ENCODE peak calls at places on chromosomes 2 and 18, in five cellular contexts. One of them, this sample, is unnamed. For H3K4me1 and H3K27me3, the result is how much of the 10 kb centered on the place peaks cover.

GRCh38 chr2:145874466-145874865 is 1354.5 kb upstream of the ZEB2 start:
- DNase-seq in cardiac muscle cell: no peak
- DNase-seq in IMR-90: peak
- DNase-seq in fibroblast of lung: peak
- DNase-seq in HCT116: no peak
- DNase-seq in this sample: no peak

GRCh38 chr18:61502472-61502871 is 169.2 kb downstream of the CDH20 start:
- DNase-seq in cardiac muscle cell: peak
- DNase-seq in IMR-90: peak
- DNase-seq in fibroblast of lung: peak
- DNase-seq in HCT116: peak
- DNase-seq in this sample: peak

GRCh38 chr2:97966545-97967215 is 29.1 kb downstream of the TMEM131 start:
- DNase-seq in cardiac muscle cell: no peak
- DNase-seq in IMR-90: peak
- DNase-seq in fibroblast of lung: no peak
- DNase-seq in HCT116: peak
- DNase-seq in this sample: no peak

GRCh38 chr2:96816836-96817702 is 1.0 kb downstream of the CNNM3 start:
- DNase-seq in cardiac muscle cell: no peak
- DNase-seq in IMR-90: peak
- DNase-seq in fibroblast of lung: peak
- DNase-seq in HCT116: no peak
- DNase-seq in this sample: peak

GRCh38 chr2:181372656-181373055 is 84.5 kb upstream of the ITGA4 start:
- DNase-seq in cardiac muscle cell: no peak
- DNase-seq in IMR-90: no peak
- DNase-seq in fibroblast of lung: no peak
- DNase-seq in HCT116: no peak
- DNase-seq in this sample: no peak

GRCh38 chr2:174444761-174445160 is 42.1 kb downstream of the GPR155 start:
- DNase-seq in cardiac muscle cell: no peak
- DNase-seq in IMR-90: no peak
- DNase-seq in fibroblast of lung: no peak
- DNase-seq in HCT116: no peak
- DNase-seq in this sample: no peak

GRCh38 chr2:40103590-40103989 is 324.5 kb upstream of the THUMPD2 start:
- DNase-seq in cardiac muscle cell: no peak
- DNase-seq in IMR-90: peak
- DNase-seq in fibroblast of lung: peak
- DNase-seq in HCT116: no peak
- DNase-seq in this sample: no peak

GRCh38 chr2:74297950-74298349 is 45.3 kb downstream of the SLC4A5 start:
- DNase-seq in cardiac muscle cell: no peak
- DNase-seq in IMR-90: no peak
- DNase-seq in fibroblast of lung: no peak
- DNase-seq in HCT116: no peak
- DNase-seq in this sample: no peak

GRCh38 chr18:67669993-67670671 is 153.6 kb upstream of the DSEL start:
- DNase-seq in cardiac muscle cell: no peak
- DNase-seq in IMR-90: peak
- DNase-seq in fibroblast of lung: peak
- DNase-seq in HCT116: no peak
- DNase-seq in this sample: no peak

GRCh38 chr2:211407076-211407475 is 850.7 kb downstream of the CPS1 start:
- DNase-seq in cardiac muscle cell: no peak
- DNase-seq in IMR-90: no peak
- DNase-seq in fibroblast of lung: no peak
- DNase-seq in HCT116: no peak
- DNase-seq in this sample: no peak

GRCh38 chr2:111972955-111973565 is 74.7 kb downstream of the MERTK start:
- DNase-seq in cardiac muscle cell: peak
- DNase-seq in IMR-90: no peak
- DNase-seq in fibroblast of lung: peak
- DNase-seq in HCT116: no peak
- DNase-seq in this sample: no peak
- H3K4me3 ChIP-seq in cardiac muscle cell: no peak
- H3K4me3 ChIP-seq in IMR-90: no peak
- H3K4me3 ChIP-seq in fibroblast of lung: no peak
- H3K4me3 ChIP-seq in HCT116: peak
- H3K4me3 ChIP-seq in this sample: no peak

DNA sequence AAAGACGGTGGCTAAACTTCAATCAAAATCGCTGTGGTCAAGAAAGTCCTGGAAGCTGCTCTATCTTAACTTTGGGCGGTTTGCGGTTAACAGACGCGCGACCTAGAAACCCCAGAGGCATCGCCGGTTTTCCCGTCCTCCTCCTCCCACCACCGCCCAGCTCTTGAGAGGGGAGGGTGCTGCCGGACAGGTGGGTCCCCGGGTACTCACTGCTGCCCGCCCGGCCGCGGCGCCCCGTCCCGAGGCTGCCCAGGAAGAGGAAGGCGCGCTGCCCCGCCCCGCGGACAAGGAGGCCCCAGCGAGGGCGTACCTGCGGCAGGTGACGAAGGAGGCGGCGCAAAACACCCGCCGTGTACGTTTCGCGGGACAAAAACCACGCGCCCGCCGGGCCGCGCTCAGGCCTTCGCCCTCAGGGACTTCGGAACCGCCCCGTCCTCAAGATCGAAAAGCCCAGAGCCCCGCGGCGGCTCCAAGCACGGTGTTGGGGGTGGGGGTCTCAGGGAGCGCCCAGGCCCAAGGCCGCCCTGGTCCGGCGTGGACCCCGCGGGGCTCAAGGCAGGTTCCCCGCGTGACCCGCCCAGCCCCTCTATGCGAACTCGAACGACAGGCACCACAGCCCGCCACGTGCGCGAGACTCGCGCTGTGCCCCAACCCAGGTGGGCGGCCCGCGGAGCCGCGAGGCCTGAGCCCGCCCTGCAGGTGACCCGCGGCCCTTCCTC is at the start of gene SH3YL1:
- DNase-seq in cardiac muscle cell: peak
- DNase-seq in IMR-90: no peak
- DNase-seq in fibroblast of lung: peak
- DNase-seq in HCT116: peak
- DNase-seq in this sample: no peak
- H3K4me1 ChIP-seq in cardiac muscle cell: under half
- H3K4me1 ChIP-seq in IMR-90: under half
- H3K4me1 ChIP-seq in fibroblast of lung: under half
- H3K4me1 ChIP-seq in HCT116: under half
- H3K4me1 ChIP-seq in this sample: under half

GRCh38 chr18:44060197-44060596 is 620.5 kb upstream of the SETBP1 start:
- DNase-seq in cardiac muscle cell: no peak
- DNase-seq in IMR-90: no peak
- DNase-seq in fibroblast of lung: no peak
- DNase-seq in HCT116: no peak
- DNase-seq in this sample: no peak
- H3K27me3 ChIP-seq in cardiac muscle cell: under half
- H3K27me3 ChIP-seq in IMR-90: under half
- H3K27me3 ChIP-seq in fibroblast of lung: under half
- H3K27me3 ChIP-seq in HCT116: under half
- H3K27me3 ChIP-seq in this sample: under half

GRCh38 chr2:144048631-144049060 is 471.3 kb downstream of the ZEB2 start:
- DNase-seq in cardiac muscle cell: no peak
- DNase-seq in IMR-90: no peak
- DNase-seq in fibroblast of lung: no peak
- DNase-seq in HCT116: no peak
- DNase-seq in this sample: no peak
- H3K4me3 ChIP-seq in cardiac muscle cell: no peak
- H3K4me3 ChIP-seq in IMR-90: no peak
- H3K4me3 ChIP-seq in fibroblast of lung: no peak
- H3K4me3 ChIP-seq in HCT116: no peak
- H3K4me3 ChIP-seq in this sample: no peak

DNA sequence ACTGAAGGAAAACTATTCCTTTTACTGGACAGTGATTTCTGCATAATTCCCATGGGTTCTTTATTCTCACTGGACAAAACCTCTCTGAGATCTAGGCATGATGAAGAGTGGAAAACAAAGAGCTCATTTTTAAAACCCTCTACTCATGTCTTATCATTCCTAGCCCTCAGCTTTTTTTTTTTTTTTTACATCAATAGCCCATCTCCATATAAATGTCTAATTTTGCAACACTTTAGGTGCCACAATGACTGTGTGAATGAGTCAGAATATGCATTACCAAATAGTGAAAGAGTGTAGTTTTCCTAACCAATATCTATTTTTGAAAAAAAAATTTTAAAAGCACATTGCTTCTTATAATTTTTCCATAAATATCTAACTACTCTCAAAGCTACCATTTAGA is 74.8 kb downstream of the TCF4 start:
- DNase-seq in cardiac muscle cell: no peak
- DNase-seq in IMR-90: no peak
- DNase-seq in fibroblast of lung: no peak
- DNase-seq in HCT116: no peak
- DNase-seq in this sample: peak
- H3K4me1 ChIP-seq in cardiac muscle cell: under half
- H3K4me1 ChIP-seq in IMR-90: under half
- H3K4me1 ChIP-seq in fibroblast of lung: under half
- H3K4me1 ChIP-seq in HCT116: under half
- H3K4me1 ChIP-seq in this sample: under half

DNA sequence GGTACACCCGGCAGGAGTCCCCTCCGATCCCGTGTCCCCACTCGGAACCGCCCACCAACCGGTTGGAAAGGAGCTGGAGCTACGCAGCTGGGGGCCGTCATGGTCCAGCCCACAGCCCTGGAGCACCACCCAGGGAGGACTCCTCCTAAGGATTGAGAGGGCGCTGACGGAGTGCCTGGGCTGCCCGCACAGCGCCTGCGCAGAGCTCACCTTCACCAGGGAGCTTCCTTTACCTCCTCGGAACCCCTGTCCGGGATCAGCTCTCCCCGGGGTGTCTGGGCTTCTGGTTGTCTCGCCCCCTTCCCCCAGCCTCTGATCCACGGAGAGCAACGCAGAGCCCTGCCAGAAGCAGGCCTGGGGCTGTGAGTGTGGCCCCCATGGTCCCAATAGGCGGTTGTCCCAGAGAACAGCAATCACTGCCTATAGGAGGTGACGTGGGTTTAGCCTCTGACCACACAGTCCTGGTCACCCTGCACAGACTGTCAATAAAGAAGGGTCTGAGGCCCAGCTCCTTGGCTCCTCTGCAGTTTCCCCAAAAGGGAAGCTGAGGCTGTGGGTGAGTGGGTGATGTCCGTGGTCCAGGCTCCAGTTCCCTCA is 14.6 kb downstream of the ALPG start:
- DNase-seq in cardiac muscle cell: no peak
- DNase-seq in IMR-90: no peak
- DNase-seq in fibroblast of lung: no peak
- DNase-seq in HCT116: peak
- DNase-seq in this sample: no peak
- H3K27me3 ChIP-seq in cardiac muscle cell: half or more
- H3K27me3 ChIP-seq in IMR-90: half or more
- H3K27me3 ChIP-seq in fibroblast of lung: half or more
- H3K27me3 ChIP-seq in HCT116: under half
- H3K27me3 ChIP-seq in this sample: under half

GRCh38 chr18:50807199-50807598 is 12.6 kb downstream of the MRO start:
- DNase-seq in cardiac muscle cell: no peak
- DNase-seq in IMR-90: no peak
- DNase-seq in fibroblast of lung: no peak
- DNase-seq in HCT116: no peak
- DNase-seq in this sample: no peak

GRCh38 chr18:50802133-50802532 is 17.7 kb downstream of the MRO start:
- DNase-seq in cardiac muscle cell: no peak
- DNase-seq in IMR-90: no peak
- DNase-seq in fibroblast of lung: no peak
- DNase-seq in HCT116: no peak
- DNase-seq in this sample: no peak

GRCh38 chr18:50803579-50803978 is 16.2 kb downstream of the MRO start:
- DNase-seq in cardiac muscle cell: no peak
- DNase-seq in IMR-90: no peak
- DNase-seq in fibroblast of lung: no peak
- DNase-seq in HCT116: no peak
- DNase-seq in this sample: no peak

GRCh38 chr18:50805732-50806131 is 14.1 kb downstream of the MRO start:
- DNase-seq in cardiac muscle cell: no peak
- DNase-seq in IMR-90: no peak
- DNase-seq in fibroblast of lung: no peak
- DNase-seq in HCT116: no peak
- DNase-seq in this sample: no peak

GRCh38 chr18:50806208-50806616 is 13.6 kb downstream of the MRO start:
- DNase-seq in cardiac muscle cell: peak
- DNase-seq in IMR-90: no peak
- DNase-seq in fibroblast of lung: no peak
- DNase-seq in HCT116: no peak
- DNase-seq in this sample: no peak
- H3K4me3 ChIP-seq in cardiac muscle cell: no peak
- H3K4me3 ChIP-seq in IMR-90: no peak
- H3K4me3 ChIP-seq in fibroblast of lung: no peak
- H3K4me3 ChIP-seq in HCT116: no peak
- H3K4me3 ChIP-seq in this sample: no peak

This sample was measured in HAP-1.